ENCODE peak calls at places on chromosome 11, in nine cellular contexts. C is heart left ventricle; L is OCI-LY7; K is right lobe of liver; M is CD4-positive, CD25-positive, alpha-beta regulatory T cell; J is osteoblast; Q is coronary artery; Z is A673; D is AG09309. E is an unnamed sample.
A peak's percentile ranks its signal among the peaks of the same experiment; 100 is the strongest.

GRCh38 chr11:2706321-2706720 is 6.5 kb upstream of the KCNQ1OT1 start:
- DNase-seq in C (peak; percentile 3), L (no peak), K (no peak), M (no peak), J (no peak), Q (no peak), Z (no peak), D (no peak), E (no peak)

GRCh38 chr11:76773921-76774361 is 9.2 kb upstream of the TSKU start:
- DNase-seq in C (peak; percentile 71), L (no peak), K (peak; percentile 91), M (no peak), J (no peak), Q (no peak), Z (no peak), D (no peak), E (no peak)

GRCh38 chr11:109112748-109113378 is 309.1 kb upstream of the C11orf87 start:
- DNase-seq in C (no peak), L (no peak), K (no peak), M (no peak), J (no peak), Q (no peak), Z (peak; percentile 83), D (no peak), E (peak; percentile 50)

GRCh38 chr11:5151713-5152153 is 2.8 kb downstream of the OR52A1 start:
- DNase-seq in C (no peak), L (no peak), K (no peak), M (no peak), J (no peak), Q (no peak), Z (no peak), D (no peak), E (no peak)

GRCh38 chr11:124938206-124938765 is 2.4 kb upstream of the HEPACAM start:
- DNase-seq in C (no peak), L (no peak), K (no peak), M (no peak), J (no peak), Q (no peak), Z (no peak), D (no peak), E (no peak)

GRCh38 chr11:15871904-15872303 is 484.4 kb downstream of the SOX6 start:
- DNase-seq in C (no peak), L (no peak), K (no peak), M (no peak), J (no peak), Q (peak; percentile 8), Z (no peak), D (no peak), E (no peak)

GRCh38 chr11:101030015-101030414 is 99.6 kb downstream of the PGR start:
- DNase-seq in C (no peak), L (no peak), K (no peak), M (no peak), J (no peak), Q (no peak), Z (no peak), D (no peak), E (no peak)

GRCh38 chr11:33633251-33634003 is 67.2 kb downstream of the C11orf91 start:
- DNase-seq in C (no peak), L (no peak), K (no peak), M (no peak), J (peak; percentile 85), Q (no peak), Z (no peak), D (no peak), E (no peak)

GRCh38 chr11:130371004-130371590 is 56.4 kb upstream of the ZBTB44 start:
- DNase-seq in C (no peak), L (peak; percentile 44), K (no peak), M (no peak), J (no peak), Q (no peak), Z (no peak), D (no peak), E (no peak)

GRCh38 chr11:7417328-7417727 is 68.0 kb upstream of the OLFML1 start:
- DNase-seq in C (no peak), L (no peak), K (no peak), M (no peak), J (no peak), Q (no peak), Z (no peak), D (no peak), E (no peak)

GRCh38 chr11:70796601-70797000 is 398.3 kb downstream of the CTTN start:
- DNase-seq in C (no peak), L (no peak), K (no peak), M (no peak), J (peak; percentile 13), Q (no peak), Z (no peak), D (no peak), E (no peak)

GRCh38 chr11:7348432-7349298 is 97.0 kb downstream of the SYT9 start:
- DNase-seq in C (no peak), L (no peak), K (no peak), M (no peak), J (no peak), Q (no peak), Z (peak; percentile 68), D (no peak), E (no peak)

GRCh38 chr11:47981667-47982404 is 1.5 kb downstream of the PTPRJ start:
- DNase-seq in C (no peak), L (peak; percentile 41), K (peak; percentile 67), M (no peak), J (peak; percentile 77), Q (no peak), Z (no peak), D (no peak), E (peak; percentile 77)

GRCh38 chr11:6362185-6362867 is 27.9 kb upstream of the SMPD1 start:
- DNase-seq in C (peak; percentile 92), L (no peak), K (no peak), M (no peak), J (no peak), Q (peak; percentile 92), Z (no peak), D (no peak), E (no peak)

GRCh38 chr11:32435152-32435480 is 223 bp downstream of the WT1 start:
- DNase-seq in C (peak; percentile 42), L (no peak), K (no peak), M (no peak), J (no peak), Q (no peak), Z (peak; percentile 79), D (no peak), E (no peak)

GRCh38 chr11:32435511-32435946 is at the start of gene WT1:
- DNase-seq in C (peak; percentile 79), L (no peak), K (no peak), M (no peak), J (no peak), Q (no peak), Z (peak; percentile 86), D (no peak), E (no peak)

GRCh38 chr11:32437406-32438345 is 2.3 kb upstream of the WT1 start:
- DNase-seq in C (no peak), L (no peak), K (no peak), M (no peak), J (no peak), Q (no peak), Z (peak; percentile 85), D (no peak), E (no peak)

GRCh38 chr11:32436751-32437405 is 1.5 kb upstream of the WT1 start:
- DNase-seq in C (no peak), L (no peak), K (no peak), M (no peak), J (no peak), Q (no peak), Z (no peak), D (no peak), E (no peak)

GRCh38 chr11:32435947-32436750 is 810 bp upstream of the WT1 start:
- DNase-seq in C (peak; percentile 58), L (no peak), K (no peak), M (no peak), J (no peak), Q (no peak), Z (peak; percentile 72), D (no peak), E (no peak)
- H3K4me3 ChIP-seq in C (peak overlapping the region; percentile 59), L (no peak overlapping the region), K (peak overlapping the region; percentile 14), M (no peak overlapping the region), J (no peak overlapping the region), Q (peak overlapping the region; percentile 69), Z (peak overlapping the region; percentile 34), D (no peak overlapping the region), E (no peak overlapping the region)

GRCh38 chr11:72719551-72719950 is 32.7 kb downstream of the ARAP1 start:
- DNase-seq in C (peak; percentile 25), L (no peak), K (no peak), M (no peak), J (peak; percentile 67), Q (no peak), Z (no peak), D (no peak), E (no peak)

GRCh38 chr11:72720047-72720446 is 32.2 kb downstream of the ARAP1 start:
- DNase-seq in C (peak; percentile 62), L (no peak), K (no peak), M (no peak), J (peak; percentile 88), Q (no peak), Z (no peak), D (no peak), E (peak; percentile 87)

GRCh38 chr11:72721276-72721675 is 30.9 kb downstream of the ARAP1 start:
- DNase-seq in C (peak; percentile 21), L (no peak), K (no peak), M (no peak), J (peak; percentile 77), Q (no peak), Z (no peak), D (no peak), E (no peak)

GRCh38 chr11:72721689-72722049 is 30.5 kb downstream of the ARAP1 start:
- DNase-seq in C (peak; percentile 70), L (peak; percentile 46), K (no peak), M (no peak), J (peak; percentile 83), Q (no peak), Z (peak; percentile 28), D (no peak), E (peak; percentile 59)

GRCh38 chr11:72720806-72721205 is 31.4 kb downstream of the ARAP1 start:
- DNase-seq in C (peak; percentile 40), L (no peak), K (no peak), M (no peak), J (no peak), Q (no peak), Z (no peak), D (no peak), E (peak; percentile 72)
- H3K4me3 ChIP-seq in C (peak overlapping the region; percentile 68), L (peak overlapping the region; percentile 73), K (peak overlapping the region; percentile 73), M (peak overlapping the region; percentile 98), J (peak overlapping the region; percentile 85), Q (peak overlapping the region; percentile 82), Z (peak overlapping the region; percentile 54), D (peak overlapping the region; percentile 65), E (peak overlapping the region; percentile 65)

GRCh38 chr11:68373189-68373809 is 60.9 kb downstream of the LRP5 start:
- DNase-seq in C (peak; percentile 77), L (no peak), K (peak; percentile 50), M (no peak), J (peak; percentile 94), Q (no peak), Z (peak; percentile 90), D (peak; percentile 66), E (no peak)
- H3K4me3 ChIP-seq in C (no peak overlapping the region), L (no peak overlapping the region), K (no peak overlapping the region), M (no peak overlapping the region), J (no peak overlapping the region), Q (peak overlapping the region; percentile 58), Z (peak overlapping the region; percentile 23), D (no peak overlapping the region), E (no peak overlapping the region)

DNA sequence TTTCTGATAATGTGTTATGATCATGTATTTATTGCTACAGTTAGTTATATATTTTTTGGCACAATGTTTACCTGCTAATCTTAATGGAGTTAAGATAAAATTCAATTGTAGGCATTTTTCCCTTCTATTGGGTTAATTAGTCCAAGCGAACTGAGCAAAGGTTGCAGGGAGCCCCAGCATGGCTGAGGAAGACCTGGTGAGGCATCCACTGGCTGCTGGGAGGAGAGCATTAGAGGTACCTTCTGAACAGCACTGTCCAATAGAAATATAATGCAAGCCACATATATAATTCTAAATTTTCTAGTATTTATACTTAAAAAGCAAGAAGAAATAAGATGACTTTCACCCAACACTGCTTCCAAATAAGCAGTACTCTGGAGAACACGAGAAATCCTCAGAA is 689 bp upstream of the TMEM126A start:
- DNase-seq in C (no peak), L (no peak), K (no peak), M (no peak), J (no peak), Q (no peak), Z (no peak), D (no peak), E (no peak)
- H3K4me3 ChIP-seq in C (peak overlapping the region; percentile 71), L (peak overlapping the region; percentile 74), K (peak overlapping the region; percentile 71), M (peak overlapping the region; percentile 98), J (peak overlapping the region; percentile 80), Q (peak overlapping the region; percentile 90), Z (peak overlapping the region; percentile 67), D (peak overlapping the region; percentile 74), E (peak overlapping the region; percentile 45)

E was measured in left lung.